ENCODE peak calls at places on chromosome 15, in seven cellular contexts. One of them, this sample, is unnamed.

GRCh38 chr15:42332331-42332730 is 27.0 kb upstream of the CAPN3 start:
- DNase-seq in PC-9: no peak
- DNase-seq in fibroblast of lung: peak
- DNase-seq in neural progenitor cell: no peak
- DNase-seq in mammary epithelial cell: peak
- DNase-seq in HepG2: no peak
- DNase-seq in mesenchymal stem cell: peak
- DNase-seq in this sample: no peak

GRCh38 chr15:74793135-74794028 is 11.5 kb downstream of the CSK start:
- DNase-seq in PC-9: no peak
- DNase-seq in fibroblast of lung: peak
- DNase-seq in neural progenitor cell: no peak
- DNase-seq in mammary epithelial cell: no peak
- DNase-seq in HepG2: no peak
- DNase-seq in mesenchymal stem cell: peak
- DNase-seq in this sample: no peak

GRCh38 chr15:89171136-89172072 is 50.0 kb downstream of the RLBP1 start:
- DNase-seq in PC-9: peak
- DNase-seq in fibroblast of lung: peak
- DNase-seq in neural progenitor cell: peak
- DNase-seq in mammary epithelial cell: no peak
- DNase-seq in HepG2: peak
- DNase-seq in mesenchymal stem cell: peak
- DNase-seq in this sample: no peak

GRCh38 chr15:31214864-31215489 is 111.7 kb upstream of the KLF13 start:
- DNase-seq in PC-9: no peak
- DNase-seq in fibroblast of lung: no peak
- DNase-seq in neural progenitor cell: no peak
- DNase-seq in mammary epithelial cell: peak
- DNase-seq in HepG2: no peak
- DNase-seq in mesenchymal stem cell: no peak
- DNase-seq in this sample: no peak

GRCh38 chr15:47820780-47821319 is 103.5 kb downstream of the SEMA6D start:
- DNase-seq in PC-9: no peak
- DNase-seq in fibroblast of lung: peak
- DNase-seq in neural progenitor cell: no peak
- DNase-seq in mammary epithelial cell: peak
- DNase-seq in HepG2: no peak
- DNase-seq in mesenchymal stem cell: peak
- DNase-seq in this sample: no peak

GRCh38 chr15:64044315-64045105 is 1.8 kb downstream of the DAPK2 start:
- DNase-seq in PC-9: no peak
- DNase-seq in fibroblast of lung: no peak
- DNase-seq in neural progenitor cell: no peak
- DNase-seq in mammary epithelial cell: no peak
- DNase-seq in HepG2: no peak
- DNase-seq in mesenchymal stem cell: no peak
- DNase-seq in this sample: no peak

GRCh38 chr15:64894395-64895056 is 17.2 kb upstream of the ANKDD1A start:
- DNase-seq in PC-9: no peak
- DNase-seq in fibroblast of lung: no peak
- DNase-seq in neural progenitor cell: peak
- DNase-seq in mammary epithelial cell: no peak
- DNase-seq in HepG2: no peak
- DNase-seq in mesenchymal stem cell: no peak
- DNase-seq in this sample: no peak

GRCh38 chr15:39756806-39757522 is 25.7 kb downstream of the FSIP1 start:
- DNase-seq in PC-9: peak
- DNase-seq in fibroblast of lung: peak
- DNase-seq in neural progenitor cell: peak
- DNase-seq in mammary epithelial cell: peak
- DNase-seq in HepG2: peak
- DNase-seq in mesenchymal stem cell: peak
- DNase-seq in this sample: peak

GRCh38 chr15:95129589-95129988 is 898.2 kb downstream of the MCTP2 start:
- DNase-seq in PC-9: no peak
- DNase-seq in fibroblast of lung: peak
- DNase-seq in neural progenitor cell: no peak
- DNase-seq in mammary epithelial cell: no peak
- DNase-seq in HepG2: no peak
- DNase-seq in mesenchymal stem cell: peak
- DNase-seq in this sample: no peak

DNA sequence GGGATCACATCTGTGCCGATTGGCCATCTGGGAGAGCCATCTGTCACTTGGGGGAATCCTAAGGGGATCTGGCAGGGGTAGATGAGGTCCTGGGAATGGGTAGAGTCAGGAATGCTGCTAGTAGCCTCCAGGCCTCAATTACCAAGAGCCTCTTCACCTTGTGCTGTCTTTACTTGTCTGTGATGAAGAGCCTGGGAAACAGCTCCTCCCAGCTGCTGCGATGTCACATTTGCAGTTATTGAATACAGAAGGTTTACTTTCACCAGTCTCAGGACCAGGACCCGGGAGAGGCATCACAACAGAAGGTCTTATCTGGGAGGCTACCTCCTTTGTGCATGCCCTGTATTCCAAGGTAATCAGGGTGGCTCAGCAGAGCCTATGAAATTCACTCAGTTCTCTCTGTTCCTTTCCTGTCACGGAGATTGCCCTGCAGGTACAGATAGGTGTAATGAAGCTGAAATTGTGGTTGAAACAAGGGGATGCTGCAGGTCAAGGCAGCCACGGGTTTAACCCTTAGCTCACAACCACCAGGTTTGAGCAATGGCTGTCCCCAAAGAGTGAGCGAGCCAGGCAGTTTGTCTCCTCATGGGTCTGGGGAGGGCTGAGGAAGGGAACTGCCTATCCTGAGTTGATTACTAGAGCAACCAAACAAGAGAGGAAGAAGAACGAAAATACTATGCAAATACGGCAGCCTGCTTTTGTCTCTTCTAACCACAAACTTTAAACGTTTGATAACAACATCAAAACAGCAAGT is 298.9 kb upstream of the RORA start:
- DNase-seq in PC-9: no peak
- DNase-seq in fibroblast of lung: no peak
- DNase-seq in neural progenitor cell: peak
- DNase-seq in mammary epithelial cell: peak
- DNase-seq in HepG2: no peak
- DNase-seq in mesenchymal stem cell: no peak
- DNase-seq in this sample: no peak
- H3K4me2 ChIP-seq in PC-9: no peak
- H3K4me2 ChIP-seq in fibroblast of lung: no peak
- H3K4me2 ChIP-seq in neural progenitor cell: peak
- H3K4me2 ChIP-seq in mammary epithelial cell: no peak
- H3K4me2 ChIP-seq in HepG2: no peak
- H3K4me2 ChIP-seq in mesenchymal stem cell: no peak
- H3K4me2 ChIP-seq in this sample: no peak

GRCh38 chr15:98874773-98875172 is 132.8 kb downstream of the PGPEP1L start:
- DNase-seq in PC-9: no peak
- DNase-seq in fibroblast of lung: no peak
- DNase-seq in neural progenitor cell: peak
- DNase-seq in mammary epithelial cell: peak
- DNase-seq in HepG2: no peak
- DNase-seq in mesenchymal stem cell: no peak
- DNase-seq in this sample: no peak

GRCh38 chr15:98875309-98875708 is 132.3 kb downstream of the PGPEP1L start:
- DNase-seq in PC-9: no peak
- DNase-seq in fibroblast of lung: no peak
- DNase-seq in neural progenitor cell: no peak
- DNase-seq in mammary epithelial cell: no peak
- DNase-seq in HepG2: no peak
- DNase-seq in mesenchymal stem cell: no peak
- DNase-seq in this sample: no peak

GRCh38 chr15:98872777-98873176 is 134.8 kb downstream of the PGPEP1L start:
- DNase-seq in PC-9: peak
- DNase-seq in fibroblast of lung: no peak
- DNase-seq in neural progenitor cell: no peak
- DNase-seq in mammary epithelial cell: no peak
- DNase-seq in HepG2: no peak
- DNase-seq in mesenchymal stem cell: no peak
- DNase-seq in this sample: no peak

GRCh38 chr15:98874359-98874758 is 133.2 kb downstream of the PGPEP1L start:
- DNase-seq in PC-9: no peak
- DNase-seq in fibroblast of lung: no peak
- DNase-seq in neural progenitor cell: no peak
- DNase-seq in mammary epithelial cell: no peak
- DNase-seq in HepG2: no peak
- DNase-seq in mesenchymal stem cell: no peak
- DNase-seq in this sample: no peak

DNA sequence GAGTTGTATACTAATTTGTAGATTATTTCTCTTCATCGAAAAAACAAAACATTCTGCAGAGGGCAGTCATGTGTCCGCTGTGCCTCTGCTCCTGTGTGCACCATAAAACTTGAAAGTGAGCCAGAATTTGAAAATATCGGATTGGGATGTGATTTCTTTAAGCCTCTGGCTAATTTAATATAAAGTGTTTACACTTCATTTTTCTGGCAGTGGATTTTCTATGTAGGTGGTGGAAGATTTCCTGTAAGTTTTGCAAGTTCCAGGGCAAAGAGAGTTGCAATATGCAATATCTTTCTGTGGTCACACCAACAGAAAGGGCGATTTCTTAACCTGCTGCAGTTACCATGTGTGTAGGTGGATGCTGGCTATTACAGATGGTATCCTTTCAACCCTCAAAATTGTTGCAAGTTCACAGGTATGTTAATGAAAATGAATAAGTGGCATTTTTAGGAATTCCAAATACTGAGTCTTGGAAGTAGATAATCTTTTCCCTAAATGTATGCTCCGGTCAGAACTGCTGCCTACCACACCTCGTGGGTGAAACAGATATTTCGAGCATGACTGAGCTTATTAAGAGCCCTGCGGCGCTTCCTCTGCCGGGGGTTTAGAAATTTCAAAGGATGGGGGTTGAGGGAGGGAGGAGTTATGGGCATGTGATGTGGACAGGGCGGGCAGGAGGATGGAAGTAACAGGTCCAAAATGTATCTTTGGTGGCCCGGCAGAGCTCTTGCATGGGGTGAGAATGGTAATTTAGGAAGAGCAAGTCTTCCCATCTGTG is 134.0 kb downstream of the PGPEP1L start:
- DNase-seq in PC-9: peak
- DNase-seq in fibroblast of lung: peak
- DNase-seq in neural progenitor cell: peak
- DNase-seq in mammary epithelial cell: peak
- DNase-seq in HepG2: no peak
- DNase-seq in mesenchymal stem cell: peak
- DNase-seq in this sample: peak
- H2AFZ ChIP-seq in PC-9: peak
- H2AFZ ChIP-seq in fibroblast of lung: no peak
- H2AFZ ChIP-seq in neural progenitor cell: no peak
- H2AFZ ChIP-seq in mammary epithelial cell: no peak
- H2AFZ ChIP-seq in HepG2: no peak
- H2AFZ ChIP-seq in mesenchymal stem cell: no peak
- H2AFZ ChIP-seq in this sample: no peak

GRCh38 chr15:68958597-68958996 is 28.3 kb downstream of the SPESP1 start:
- DNase-seq in PC-9: no peak
- DNase-seq in fibroblast of lung: no peak
- DNase-seq in neural progenitor cell: no peak
- DNase-seq in mammary epithelial cell: no peak
- DNase-seq in HepG2: no peak
- DNase-seq in mesenchymal stem cell: no peak
- DNase-seq in this sample: no peak

GRCh38 chr15:68951813-68952212 is 21.5 kb downstream of the SPESP1 start:
- DNase-seq in PC-9: no peak
- DNase-seq in fibroblast of lung: no peak
- DNase-seq in neural progenitor cell: no peak
- DNase-seq in mammary epithelial cell: no peak
- DNase-seq in HepG2: no peak
- DNase-seq in mesenchymal stem cell: no peak
- DNase-seq in this sample: no peak

GRCh38 chr15:68962464-68962863 is 32.1 kb downstream of the SPESP1 start:
- DNase-seq in PC-9: no peak
- DNase-seq in fibroblast of lung: no peak
- DNase-seq in neural progenitor cell: no peak
- DNase-seq in mammary epithelial cell: no peak
- DNase-seq in HepG2: no peak
- DNase-seq in mesenchymal stem cell: no peak
- DNase-seq in this sample: no peak

DNA sequence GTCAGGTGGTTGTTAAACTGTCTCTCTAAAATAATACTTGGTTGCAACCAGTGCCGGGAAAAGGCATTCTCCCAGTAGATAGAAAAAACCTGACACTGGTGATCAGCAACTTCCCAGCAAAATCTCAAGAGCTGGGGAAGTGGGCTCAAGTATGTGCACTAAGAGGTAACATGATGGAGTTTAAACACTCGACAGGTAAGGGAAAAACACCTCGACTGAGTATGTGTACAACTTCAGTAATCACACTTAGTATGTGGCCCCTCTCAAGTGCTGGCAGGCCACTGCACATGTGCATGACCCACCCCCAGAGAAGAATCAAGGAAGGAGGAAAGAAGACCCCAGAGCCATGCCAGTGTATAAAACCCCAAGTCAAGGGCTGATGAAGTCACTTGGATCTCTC is 27.4 kb downstream of the SPESP1 start:
- DNase-seq in PC-9: no peak
- DNase-seq in fibroblast of lung: no peak
- DNase-seq in neural progenitor cell: no peak
- DNase-seq in mammary epithelial cell: no peak
- DNase-seq in HepG2: no peak
- DNase-seq in mesenchymal stem cell: no peak
- DNase-seq in this sample: no peak
- H3K4me2 ChIP-seq in PC-9: no peak
- H3K4me2 ChIP-seq in fibroblast of lung: no peak
- H3K4me2 ChIP-seq in neural progenitor cell: no peak
- H3K4me2 ChIP-seq in mammary epithelial cell: no peak
- H3K4me2 ChIP-seq in HepG2: no peak
- H3K4me2 ChIP-seq in mesenchymal stem cell: no peak
- H3K4me2 ChIP-seq in this sample: no peak

DNA sequence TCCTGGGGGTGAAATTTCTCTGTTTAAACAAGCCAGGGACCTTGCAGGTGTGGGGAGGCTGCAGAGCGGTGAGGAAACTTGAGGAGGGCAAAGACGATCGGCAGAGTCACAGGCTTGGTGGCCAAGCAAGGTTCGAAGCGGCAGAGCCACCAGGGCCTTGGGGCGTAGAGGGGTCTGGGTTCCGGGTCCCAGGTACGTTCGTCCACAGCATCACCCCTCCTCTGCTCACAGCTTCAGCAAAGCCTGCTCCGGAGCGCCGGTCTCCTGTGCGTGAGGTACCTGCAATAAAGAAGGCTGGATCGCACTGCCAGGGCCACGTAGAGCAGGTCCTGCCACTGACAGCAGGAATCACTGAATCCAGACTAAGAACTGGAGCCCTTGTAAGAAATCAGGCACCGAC is 66.8 kb upstream of the PCSK6 start:
- DNase-seq in PC-9: no peak
- DNase-seq in fibroblast of lung: no peak
- DNase-seq in neural progenitor cell: no peak
- DNase-seq in mammary epithelial cell: no peak
- DNase-seq in HepG2: no peak
- DNase-seq in mesenchymal stem cell: no peak
- DNase-seq in this sample: no peak
- H2AFZ ChIP-seq in PC-9: no peak
- H2AFZ ChIP-seq in fibroblast of lung: no peak
- H2AFZ ChIP-seq in neural progenitor cell: no peak
- H2AFZ ChIP-seq in mammary epithelial cell: no peak
- H2AFZ ChIP-seq in HepG2: no peak
- H2AFZ ChIP-seq in mesenchymal stem cell: no peak
- H2AFZ ChIP-seq in this sample: no peak

GRCh38 chr15:78524230-78524629 is 16.0 kb upstream of the PSMA4 start:
- DNase-seq in PC-9: no peak
- DNase-seq in fibroblast of lung: no peak
- DNase-seq in neural progenitor cell: no peak
- DNase-seq in mammary epithelial cell: no peak
- DNase-seq in HepG2: no peak
- DNase-seq in mesenchymal stem cell: no peak
- DNase-seq in this sample: no peak

GRCh38 chr15:78527325-78527724 is 12.9 kb upstream of the PSMA4 start:
- DNase-seq in PC-9: no peak
- DNase-seq in fibroblast of lung: no peak
- DNase-seq in neural progenitor cell: no peak
- DNase-seq in mammary epithelial cell: no peak
- DNase-seq in HepG2: no peak
- DNase-seq in mesenchymal stem cell: no peak
- DNase-seq in this sample: no peak
- H3K4me2 ChIP-seq in PC-9: no peak
- H3K4me2 ChIP-seq in fibroblast of lung: no peak
- H3K4me2 ChIP-seq in neural progenitor cell: no peak
- H3K4me2 ChIP-seq in mammary epithelial cell: no peak
- H3K4me2 ChIP-seq in HepG2: no peak
- H3K4me2 ChIP-seq in mesenchymal stem cell: no peak
- H3K4me2 ChIP-seq in this sample: no peak

This sample was measured in keratinocyte.